ENCODE peak calls at places on chromosomes 4 and X, in four cellular contexts. Z is RWPE1, S is left lung, C is Calu3. G is an unnamed sample.

GRCh38 chr4:88693792-88694191 is 3.8 kb downstream of the NAP1L5 start:
- DNase-seq in Z (no peak), C (no peak), S (no peak), G (no peak)

GRCh38 chr4:107939307-107939706 is 8.0 kb downstream of the CYP2U1 start:
- DNase-seq in S (no peak), C (no peak), Z (no peak), G (no peak)

GRCh38 chrX:132375941-132376340 is 112.9 kb downstream of the MBNL3 start:
- DNase-seq in Z (no peak), S (no peak), C (no peak), G (peak)

GRCh38 chr4:37767546-37767945 is 58.9 kb upstream of the PGM2 start:
- DNase-seq in Z (peak), C (peak), S (peak), G (peak)

GRCh38 chr4:137635108-137635507 is 102.8 kb upstream of the PCDH18 start:
- DNase-seq in Z (peak), C (no peak), S (no peak), G (peak)

GRCh38 chr4:24810016-24810415 is 14.6 kb downstream of the SOD3 start:
- DNase-seq in S (no peak), Z (no peak), C (no peak), G (no peak)

GRCh38 chr4:173246719-173247118 is 78.1 kb downstream of the GALNT7 start:
- DNase-seq in Z (no peak), S (no peak), C (no peak), G (no peak)

GRCh38 chr4:8703401-8703696 is 110.8 kb downstream of the CPZ start:
- DNase-seq in C (no peak), S (no peak), Z (no peak), G (no peak)

GRCh38 chrX:20224814-20225487 is 41.8 kb downstream of the RPS6KA3 start:
- DNase-seq in C (no peak), S (no peak), Z (no peak), G (no peak)

GRCh38 chr4:176549161-176549865 is 229.5 kb downstream of the SPCS3 start:
- DNase-seq in S (no peak), Z (peak), C (no peak), G (peak)

GRCh38 chr4:14646831-14647230 is 355.4 kb upstream of the CPEB2 start:
- DNase-seq in S (no peak), Z (no peak), C (no peak), G (no peak)

GRCh38 chrX:30635630-30636029 is 17.6 kb upstream of the GK start:
- DNase-seq in C (peak), S (no peak), Z (no peak), G (peak)

GRCh38 chr4:38080061-38080531 is 119.9 kb downstream of the PTTG2 start:
- DNase-seq in C (no peak), Z (no peak), S (no peak), G (no peak)

GRCh38 chrX:37871626-37872302 is 24.4 kb upstream of the DYNLT3 start:
- DNase-seq in S (no peak), Z (peak), C (peak), G (peak)

GRCh38 chr4:2648159-2648814 is 107.8 kb downstream of the TNIP2 start:
- DNase-seq in S (no peak), C (no peak), Z (no peak), G (no peak)

GRCh38 chr4:183637461-183637860 is 21.5 kb downstream of the RWDD4 start:
- DNase-seq in Z (peak), S (no peak), C (no peak), G (peak)

GRCh38 chr4:22462693-22463092 is 53.2 kb downstream of the ADGRA3 start:
- DNase-seq in Z (no peak), C (no peak), S (no peak), G (no peak)

GRCh38 chrX:79138658-79139241 is 5.7 kb upstream of the GPR174 start:
- DNase-seq in Z (no peak), S (no peak), C (no peak), G (no peak)

GRCh38 chr4:44319129-44319528 is 129.5 kb downstream of the KCTD8 start:
- DNase-seq in Z (no peak), S (no peak), C (no peak), G (no peak)

GRCh38 chrX:38055170-38055847 is 49.0 kb downstream of the SYTL5 start:
- DNase-seq in C (no peak), S (no peak), Z (no peak), G (peak)

GRCh38 chrX:4944767-4945166 is 1231.3 kb upstream of the PRKX start:
- DNase-seq in C (no peak), Z (no peak), S (no peak), G (no peak)

GRCh38 chr4:151953286-151953685 is 192.5 kb upstream of the GATB start:
- DNase-seq in C (no peak), S (no peak), Z (no peak), G (no peak)

GRCh38 chr4:151961456-151961855 is 200.6 kb upstream of the GATB start:
- DNase-seq in S (no peak), Z (no peak), C (no peak), G (no peak)

GRCh38 chr4:151955721-151956340 is 195.0 kb upstream of the GATB start:
- DNase-seq in C (no peak), Z (no peak), S (no peak), G (peak)

GRCh38 chr4:151960449-151961246 is 199.8 kb upstream of the GATB start:
- DNase-seq in S (no peak), Z (no peak), C (no peak), G (peak)

GRCh38 chr4:151957163-151957562 is 196.4 kb upstream of the GATB start:
- DNase-seq in Z (no peak), C (no peak), S (no peak), G (no peak)
- TF ChIP-seq CTCF in Z (no peak), C (no peak), S (no peak), G (no peak)

DNA sequence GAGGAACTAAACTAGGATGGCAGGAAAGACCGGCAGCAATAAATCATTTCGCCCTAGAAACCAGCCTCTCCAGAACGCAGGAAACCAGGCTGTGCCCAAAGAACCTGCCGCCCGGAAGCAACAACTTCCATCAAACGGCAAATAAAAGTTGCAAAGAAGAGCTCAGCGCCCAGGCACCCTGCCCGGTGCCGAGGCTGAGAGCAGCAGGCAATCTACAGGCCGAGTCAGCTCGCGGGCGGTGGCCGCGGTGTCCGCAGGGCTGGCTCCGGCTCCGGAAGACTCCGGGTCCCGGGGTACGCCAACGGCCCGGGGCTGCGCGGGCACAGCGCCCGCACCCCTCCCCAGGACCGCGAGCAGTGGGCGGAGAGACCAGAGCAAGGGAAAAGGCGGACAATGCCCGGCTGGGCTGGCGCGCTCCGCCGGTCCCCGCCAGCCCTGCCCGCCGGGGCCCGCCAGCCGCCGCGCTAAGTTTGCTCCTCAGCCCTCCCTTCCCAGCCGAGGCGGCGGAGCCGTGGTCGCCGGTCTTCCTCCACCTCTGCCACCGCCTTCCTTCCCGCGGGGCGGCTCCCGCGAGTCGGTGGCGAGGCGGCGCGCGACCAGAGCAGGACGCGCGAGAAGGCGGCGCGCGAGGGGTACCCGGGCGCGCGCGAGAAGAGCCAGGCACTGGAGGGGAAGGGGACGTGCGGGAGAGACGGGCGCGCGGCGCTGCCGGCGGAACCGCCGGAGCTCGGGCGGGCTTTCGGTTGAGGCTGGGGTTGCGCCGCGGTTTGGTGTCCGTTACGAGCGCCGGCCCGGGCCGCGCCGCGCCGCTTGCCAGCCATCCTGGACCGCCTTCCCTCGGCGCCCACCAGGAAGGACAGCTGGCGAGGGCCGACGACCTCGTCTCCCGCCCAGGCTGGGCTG is 733 bp downstream of the FRYL start:
- DNase-seq in S (peak), C (peak), Z (peak), G (peak)
- TF ChIP-seq CTCF in S (no peak), C (no peak), Z (peak), G (no peak)

GRCh38 chr4:75555294-75556164 is at the start of gene ODAPH:
- DNase-seq in Z (peak), S (no peak), C (peak), G (peak)
- TF ChIP-seq CTCF in Z (no peak), S (no peak), C (no peak), G (no peak)

GRCh38 chr4:119781044-119781443 is 152.4 kb upstream of the PDE5A start:
- DNase-seq in S (no peak), Z (no peak), C (no peak), G (no peak)

GRCh38 chr4:119788334-119789266 is 160.0 kb upstream of the PDE5A start:
- DNase-seq in C (no peak), Z (no peak), S (no peak), G (no peak)

GRCh38 chr4:119783200-119783978 is 154.8 kb upstream of the PDE5A start:
- DNase-seq in C (no peak), Z (no peak), S (no peak), G (no peak)

DNA sequence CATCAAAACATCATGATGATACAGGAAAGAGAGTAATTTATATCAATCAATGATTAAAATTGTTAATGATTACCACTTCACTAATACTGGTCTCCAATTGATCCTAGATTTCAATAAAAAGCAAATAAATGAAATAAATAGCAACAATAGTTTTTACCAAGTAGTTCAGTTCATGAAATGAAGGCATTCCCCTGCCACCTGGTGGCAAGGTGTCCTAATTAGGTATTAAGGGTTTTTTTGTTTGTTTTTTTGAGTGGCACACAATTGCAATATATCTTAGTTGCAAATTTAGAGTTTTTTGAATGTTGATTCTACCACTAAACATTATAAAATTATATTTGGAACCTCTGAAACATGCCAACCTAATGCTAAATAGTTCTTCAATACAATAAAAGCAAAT is 157.4 kb upstream of the PDE5A start:
- DNase-seq in Z (peak), S (no peak), C (peak), G (peak)
- TF ChIP-seq CTCF in Z (peak), S (no peak), C (peak), G (peak)

G was measured in MCF 10A.